ENCODE peak calls at places on chromosomes 2 and 18, in five cellular contexts. K is ureter, D is Right ventricle myocardium superior, T is heart left ventricle, Q is HT1080. Y is an unnamed sample.

GRCh38 chr18:21489119-21489750 is 111.3 kb downstream of the ESCO1 start:
- DNase-seq in Q (peak), D (no peak), T (no peak), K (no peak), Y (no peak)

GRCh38 chr2:19187323-19188020 is 171.0 kb downstream of the OSR1 start:
- DNase-seq in D (no peak), K (no peak), T (no peak), Q (peak), Y (no peak)

GRCh38 chr2:179612108-179612507 is 249.3 kb downstream of the ZNF385B start:
- DNase-seq in T (no peak), D (no peak), K (no peak), Q (no peak), Y (no peak)

GRCh38 chr2:98416760-98417159 is 27.9 kb upstream of the INPP4A start:
- DNase-seq in Q (no peak), D (no peak), K (no peak), T (no peak), Y (no peak)

GRCh38 chr2:43927442-43927841 is 68.3 kb downstream of the LRPPRC start:
- DNase-seq in Q (no peak), D (no peak), K (no peak), T (no peak), Y (no peak)

GRCh38 chr2:239644016-239644415 is 243.2 kb upstream of the HDAC4 start:
- DNase-seq in T (no peak), Q (no peak), D (no peak), K (no peak), Y (no peak)

GRCh38 chr2:181790716-181791649 is 100.5 kb upstream of the ITPRID2 start:
- DNase-seq in D (no peak), K (no peak), T (no peak), Q (peak), Y (no peak)

GRCh38 chr2:105783151-105783738 is 38.5 kb downstream of the NCK2 start:
- DNase-seq in D (no peak), T (no peak), Q (no peak), K (no peak), Y (no peak)

GRCh38 chr2:174438146-174438886 is 42.8 kb downstream of the SCRN3 start:
- DNase-seq in T (peak), Q (no peak), K (no peak), D (peak), Y (peak)

GRCh38 chr18:8381801-8382459 is 227.3 kb upstream of the RAB12 start:
- DNase-seq in T (no peak), K (no peak), Q (no peak), D (no peak), Y (no peak)

GRCh38 chr18:13549879-13550231 is 176.5 kb downstream of the FAM210A start:
- DNase-seq in T (no peak), K (no peak), Q (no peak), D (no peak), Y (no peak)

GRCh38 chr2:8692783-8693768 is 11.2 kb downstream of the ID2 start:
- DNase-seq in T (peak), K (no peak), D (no peak), Q (no peak), Y (peak)

GRCh38 chr2:100068395-100068794 is 74.0 kb downstream of the AFF3 start:
- DNase-seq in T (no peak), D (no peak), Q (no peak), K (no peak), Y (no peak)

GRCh38 chr2:240467659-240468299 is 32.3 kb downstream of the GPC1 start:
- DNase-seq in Q (no peak), D (peak), T (no peak), K (peak), Y (no peak)

GRCh38 chr2:127134833-127135830 is 28.2 kb upstream of the BIN1 start:
- DNase-seq in D (no peak), Q (no peak), T (no peak), K (no peak), Y (no peak)

GRCh38 chr2:221554769-221555510 is 17.2 kb downstream of the EPHA4 start:
- DNase-seq in T (no peak), D (no peak), Q (no peak), K (no peak), Y (no peak)

GRCh38 chr2:37523861-37524362 is 147.5 kb downstream of the CDC42EP3 start:
- DNase-seq in D (no peak), Q (no peak), K (peak), T (peak), Y (peak)

GRCh38 chr2:173415663-173416469 is 61.2 kb downstream of the CDCA7 start:
- DNase-seq in D (no peak), T (no peak), Q (no peak), K (no peak), Y (no peak)

GRCh38 chr2:236765475-236765874 is 195.8 kb downstream of the ACKR3 start:
- DNase-seq in K (no peak), T (no peak), Q (no peak), D (no peak), Y (no peak)

GRCh38 chr2:208501217-208501616 is 94.6 kb downstream of the PTH2R start:
- DNase-seq in D (no peak), K (no peak), T (no peak), Q (no peak), Y (no peak)